ENCODE peak calls at places on chromosomes 16 and 17, in six cellular contexts. One of them, this sample, is unnamed.

GRCh38 chr16:78589331-78589730 is 489.9 kb downstream of the WWOX start:
- DNase-seq in H9: no peak
- DNase-seq in neural crest cell: no peak
- DNase-seq in hypothalamus: no peak
- DNase-seq in LoVo: no peak
- DNase-seq in GM20000: no peak
- DNase-seq in this sample: peak

GRCh38 chr17:33375086-33375485 is 82.0 kb upstream of the ASIC2 start:
- DNase-seq in GM20000: no peak
- DNase-seq in H9: no peak
- DNase-seq in hypothalamus: no peak
- DNase-seq in LoVo: no peak
- DNase-seq in neural crest cell: no peak
- DNase-seq in this sample: no peak

GRCh38 chr17:15926039-15926740 is 18.7 kb upstream of the ADORA2B start:
- DNase-seq in GM20000: no peak
- DNase-seq in hypothalamus: no peak
- DNase-seq in neural crest cell: no peak
- DNase-seq in LoVo: no peak
- DNase-seq in H9: no peak
- DNase-seq in this sample: no peak

GRCh38 chr17:17467021-17467420 is 9.8 kb upstream of the MED9 start:
- DNase-seq in hypothalamus: no peak
- DNase-seq in H9: no peak
- DNase-seq in GM20000: no peak
- DNase-seq in LoVo: no peak
- DNase-seq in neural crest cell: no peak
- DNase-seq in this sample: no peak

GRCh38 chr17:41486809-41487530 is 2.7 kb downstream of the KRT36 start:
- DNase-seq in hypothalamus: no peak
- DNase-seq in neural crest cell: peak
- DNase-seq in H9: peak
- DNase-seq in LoVo: no peak
- DNase-seq in GM20000: peak
- DNase-seq in this sample: no peak

GRCh38 chr17:28878981-28879380 is 18.6 kb downstream of the FLOT2 start:
- DNase-seq in hypothalamus: no peak
- DNase-seq in LoVo: no peak
- DNase-seq in neural crest cell: no peak
- DNase-seq in GM20000: peak
- DNase-seq in H9: peak
- DNase-seq in this sample: peak

GRCh38 chr16:50280932-50281331 is 14.6 kb downstream of the ADCY7 start:
- DNase-seq in GM20000: no peak
- DNase-seq in hypothalamus: no peak
- DNase-seq in H9: no peak
- DNase-seq in neural crest cell: no peak
- DNase-seq in LoVo: no peak
- DNase-seq in this sample: no peak

GRCh38 chr17:77451271-77451893 is 310.6 kb downstream of the SEC14L1 start:
- DNase-seq in hypothalamus: peak
- DNase-seq in H9: peak
- DNase-seq in neural crest cell: peak
- DNase-seq in GM20000: peak
- DNase-seq in LoVo: no peak
- DNase-seq in this sample: peak

GRCh38 chr17:40724656-40725055 is 21.1 kb upstream of the KRT24 start:
- DNase-seq in neural crest cell: no peak
- DNase-seq in LoVo: no peak
- DNase-seq in H9: no peak
- DNase-seq in GM20000: no peak
- DNase-seq in hypothalamus: no peak
- DNase-seq in this sample: no peak

GRCh38 chr16:79253100-79253631 is 347.4 kb downstream of the MAF start:
- DNase-seq in hypothalamus: no peak
- DNase-seq in GM20000: no peak
- DNase-seq in neural crest cell: no peak
- DNase-seq in H9: no peak
- DNase-seq in LoVo: no peak
- DNase-seq in this sample: peak

GRCh38 chr16:87435399-87436224 is 43.5 kb downstream of the MAP1LC3B start:
- DNase-seq in H9: no peak
- DNase-seq in hypothalamus: no peak
- DNase-seq in LoVo: no peak
- DNase-seq in GM20000: no peak
- DNase-seq in neural crest cell: no peak
- DNase-seq in this sample: peak

GRCh38 chr17:77877674-77878355 is 80.7 kb upstream of the TNRC6C start:
- DNase-seq in hypothalamus: no peak
- DNase-seq in LoVo: no peak
- DNase-seq in neural crest cell: no peak
- DNase-seq in H9: no peak
- DNase-seq in GM20000: no peak
- DNase-seq in this sample: no peak

GRCh38 chr16:81531415-81531814 is 86.8 kb downstream of the CMIP start:
- DNase-seq in LoVo: no peak
- DNase-seq in hypothalamus: no peak
- DNase-seq in GM20000: no peak
- DNase-seq in H9: no peak
- DNase-seq in neural crest cell: no peak
- DNase-seq in this sample: no peak

GRCh38 chr17:42809250-42809649 is 10.6 kb downstream of the CNTD1 start:
- DNase-seq in hypothalamus: no peak
- DNase-seq in neural crest cell: no peak
- DNase-seq in LoVo: no peak
- DNase-seq in GM20000: no peak
- DNase-seq in H9: no peak
- DNase-seq in this sample: no peak